ENCODE peak calls at places on chromosomes 11 and 22, in five cellular contexts. S is upper lobe of right lung, M is tibial nerve, X is K562, D is transverse colon. C is an unnamed sample.

GRCh38 chr11:16881074-16881709 is 133.0 kb downstream of the PLEKHA7 start:
- DNase-seq in S (peak), M (no peak), X (peak), D (no peak), C (peak)

GRCh38 chr11:17887779-17888178 is 125.1 kb downstream of the SERGEF start:
- DNase-seq in S (no peak), M (no peak), X (no peak), D (no peak), C (no peak)

GRCh38 chr11:92886243-92886905 is 83.1 kb upstream of the MTNR1B start:
- DNase-seq in S (no peak), M (peak), X (peak), D (peak), C (no peak)

GRCh38 chr11:65891180-65892136 is 985 bp downstream of the CCDC85B start:
- DNase-seq in S (no peak), M (no peak), X (peak), D (no peak), C (no peak)

GRCh38 chr22:44182591-44183588 is 2.2 kb downstream of the PARVG start:
- DNase-seq in S (peak), M (peak), X (no peak), D (peak), C (no peak)

GRCh38 chr22:41242396-41243117 is 1.8 kb upstream of the CHADL start:
- DNase-seq in S (no peak), M (no peak), X (no peak), D (no peak), C (no peak)

GRCh38 chr11:14393129-14393528 is 34.1 kb upstream of the RRAS2 start:
- DNase-seq in S (no peak), M (no peak), X (no peak), D (no peak), C (no peak)

GRCh38 chr22:49664371-49664881 is 163.2 kb downstream of the BRD1 start:
- DNase-seq in S (peak), M (no peak), X (no peak), D (no peak), C (peak)

GRCh38 chr11:64534950-64535349 is 56.1 kb upstream of the SLC22A12 start:
- DNase-seq in S (no peak), M (no peak), X (no peak), D (no peak), C (no peak)

GRCh38 chr22:46593996-46594946 is 25.9 kb upstream of the GRAMD4 start:
- DNase-seq in S (no peak), M (no peak), X (no peak), D (no peak), C (no peak)

GRCh38 chr22:43993072-43993760 is 30.9 kb upstream of the PARVB start:
- DNase-seq in S (peak), M (peak), X (peak), D (peak), C (peak)

GRCh38 chr11:68946416-68947090 is 34.2 kb downstream of the MRGPRD start:
- DNase-seq in S (no peak), M (peak), X (no peak), D (no peak), C (peak)

GRCh38 chr22:36145881-36146280 is 14.7 kb downstream of the APOL3 start:
- DNase-seq in S (no peak), M (no peak), X (no peak), D (no peak), C (no peak)

GRCh38 chr11:36411202-36411640 is 98.9 kb downstream of the TRAF6 start:
- DNase-seq in S (peak), M (no peak), X (peak), D (peak), C (no peak)

GRCh38 chr22:42473484-42474193 is 41.4 kb upstream of the NFAM1 start:
- DNase-seq in S (no peak), M (peak), X (peak), D (no peak), C (no peak)

GRCh38 chr11:35238882-35239281 is 99.9 kb downstream of the CD44 start:
- DNase-seq in S (no peak), M (no peak), X (no peak), D (no peak), C (no peak)

GRCh38 chr11:67409781-67410368 is 5.6 kb upstream of the CARNS1 start:
- DNase-seq in S (no peak), M (no peak), X (peak), D (peak), C (no peak)
- H3K4me3 ChIP-seq in S (peak), M (no peak), X (no peak), D (peak), C (no peak)

GRCh38 chr22:26618487-26618886 is 660 bp upstream of the CRYBB1 start:
- DNase-seq in S (no peak), M (no peak), X (no peak), D (no peak), C (no peak)
- H3K27ac ChIP-seq in S (no peak), M (no peak), X (peak), D (no peak), C (no peak)

DNA sequence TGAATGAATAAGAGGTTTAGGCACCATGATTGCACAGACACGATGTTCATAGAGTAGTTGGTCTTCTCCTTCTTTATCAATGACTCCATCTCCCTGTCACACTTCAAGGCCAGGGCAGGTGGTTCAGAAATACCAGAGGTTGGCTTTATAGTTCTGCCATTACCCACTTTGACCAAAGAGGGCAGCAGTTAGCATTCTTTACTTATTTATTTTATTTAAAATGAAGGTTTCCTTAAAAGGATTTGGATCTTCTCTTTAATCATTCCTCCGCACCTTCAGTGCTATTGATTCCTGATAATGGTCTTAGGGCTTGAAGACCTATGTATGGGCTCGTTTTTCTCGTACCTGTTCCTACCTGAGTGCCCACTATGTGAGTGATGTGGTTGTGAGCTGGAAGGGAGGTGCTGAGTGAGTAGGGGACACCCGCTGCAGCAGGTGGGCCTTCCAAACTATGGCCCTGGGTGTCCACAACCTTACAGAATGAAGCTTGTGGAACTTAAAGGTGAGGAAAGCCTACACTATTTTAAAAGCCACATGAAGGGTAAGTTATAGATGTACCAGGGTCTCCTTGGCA is 34.9 kb downstream of the TIMP3 start:
- DNase-seq in S (no peak), M (no peak), X (peak), D (no peak), C (no peak)
- TF ChIP-seq CTCF in S (peak), M (peak), X (peak), D (peak), C (peak)

DNA sequence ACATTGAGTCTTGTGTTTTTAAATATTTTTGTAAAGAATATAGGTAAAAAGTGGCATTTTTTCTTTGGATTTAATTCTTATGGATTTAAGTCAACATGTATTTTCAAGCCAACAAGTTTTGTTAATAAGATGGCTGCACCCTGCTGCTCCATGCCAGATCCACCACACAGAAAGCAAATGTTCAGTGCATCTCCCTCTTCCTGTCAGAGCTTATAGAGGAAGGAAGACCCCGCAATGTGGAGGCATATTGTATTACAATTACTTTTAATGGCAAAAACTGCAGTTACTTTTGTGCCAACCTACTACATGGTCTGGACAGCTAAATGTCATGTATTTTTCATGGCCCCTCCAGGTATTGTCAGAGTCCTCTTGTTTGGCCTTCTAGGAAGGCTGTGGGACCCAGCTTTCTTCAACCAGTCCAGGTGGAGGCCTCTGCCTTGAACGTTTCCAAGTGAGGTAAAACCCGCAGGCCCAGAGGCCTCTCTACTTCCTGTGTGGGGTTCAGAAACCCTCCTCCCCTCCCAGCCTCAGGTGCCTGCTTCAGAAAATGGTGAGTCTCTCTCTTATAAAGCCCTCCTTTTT is at the start of gene CD3E:
- DNase-seq in S (no peak), M (no peak), X (no peak), D (peak), C (no peak)
- H3K4me3 ChIP-seq in S (peak), M (no peak), X (no peak), D (no peak), C (no peak)

GRCh38 chr11:73404506-73405145 is 28.4 kb downstream of the RELT start:
- DNase-seq in S (no peak), M (no peak), X (no peak), D (no peak), C (no peak)
- H3K27ac ChIP-seq in S (no peak), M (no peak), X (no peak), D (no peak), C (peak)

GRCh38 chr11:540583-541432 is 3.5 kb downstream of the LRRC56 start:
- DNase-seq in S (peak), M (no peak), X (no peak), D (no peak), C (no peak)
- TF ChIP-seq CTCF in S (no peak), M (no peak), X (no peak), D (no peak), C (no peak)

GRCh38 chr11:10305262-10305963 is 540 bp downstream of the ADM start:
- DNase-seq in S (peak), M (no peak), X (peak), D (peak), C (no peak)
- H3K4me3 ChIP-seq in S (peak), M (peak), X (peak), D (peak), C (peak)